ENCODE peak calls at places on chromosomes 6 and 20, in ten cellular contexts. L, K, S, Z, D, P, B, H, Y and T are unnamed samples.
A peak's percentile ranks its signal among the peaks of the same experiment; 100 is the strongest.

GRCh38 chr6:12967686-12968085 is 251.1 kb downstream of the PHACTR1 start:
- DNase-seq in L (no peak), K (no peak), S (no peak), Z (no peak), D (no peak), P (no peak), B (no peak), H (no peak), Y (no peak), T (no peak)

GRCh38 chr6:5087389-5087788 is 2.2 kb downstream of the PPP1R3G start:
- DNase-seq in L (no peak), K (peak; percentile 48), S (no peak), Z (no peak), D (no peak), P (no peak), B (no peak), H (peak; percentile 55), Y (no peak), T (peak; percentile 46)

GRCh38 chr6:153980176-153980575 is 58.9 kb upstream of the OPRM1 start:
- DNase-seq in L (no peak), K (no peak), S (no peak), Z (no peak), D (no peak), P (no peak), B (no peak), H (no peak), Y (no peak), T (no peak)

GRCh38 chr20:18979132-18979531 is 165.5 kb downstream of the SCP2D1 start:
- DNase-seq in L (no peak), K (no peak), S (no peak), Z (no peak), D (no peak), P (no peak), B (no peak), H (no peak), Y (no peak), T (no peak)

GRCh38 chr20:33915726-33916331 is 77.9 kb upstream of the RALY start:
- DNase-seq in L (no peak), K (peak; percentile 61), S (peak; percentile 84), Z (no peak), D (no peak), P (no peak), B (no peak), H (no peak), Y (peak; percentile 58), T (peak; percentile 21)

GRCh38 chr20:43434565-43434964 is 23.1 kb upstream of the SRSF6 start:
- DNase-seq in L (no peak), K (no peak), S (no peak), Z (no peak), D (no peak), P (no peak), B (no peak), H (no peak), Y (no peak), T (no peak)

GRCh38 chr6:136823128-136823660 is 802 bp downstream of the PEX7 start:
- DNase-seq in L (peak; percentile 61), K (peak; percentile 63), S (no peak), Z (no peak), D (no peak), P (no peak), B (peak; percentile 52), H (no peak), Y (peak; percentile 32), T (no peak)

GRCh38 chr6:134177236-134177635 is 124.8 kb upstream of the SLC2A12 start:
- DNase-seq in L (no peak), K (no peak), S (no peak), Z (no peak), D (no peak), P (no peak), B (no peak), H (no peak), Y (no peak), T (no peak)

GRCh38 chr20:63643966-63644365 is 9.3 kb downstream of the STMN3 start:
- DNase-seq in L (no peak), K (no peak), S (no peak), Z (no peak), D (no peak), P (no peak), B (no peak), H (no peak), Y (no peak), T (no peak)

GRCh38 chr20:63643499-63643898 is 9.7 kb downstream of the STMN3 start:
- DNase-seq in L (no peak), K (no peak), S (no peak), Z (no peak), D (no peak), P (no peak), B (no peak), H (no peak), Y (no peak), T (no peak)

GRCh38 chr20:63641146-63641791 is 12.0 kb downstream of the STMN3 start:
- DNase-seq in L (no peak), K (no peak), S (no peak), Z (peak; percentile 33), D (no peak), P (no peak), B (no peak), H (no peak), Y (no peak), T (peak; percentile 68)

GRCh38 chr20:63641792-63642517 is 11.3 kb downstream of the STMN3 start:
- DNase-seq in L (peak; percentile 90), K (peak; percentile 89), S (peak; percentile 74), Z (peak; percentile 57), D (no peak), P (peak; percentile 96), B (peak; percentile 95), H (peak; percentile 90), Y (peak; percentile 96), T (peak; percentile 94)

DNA sequence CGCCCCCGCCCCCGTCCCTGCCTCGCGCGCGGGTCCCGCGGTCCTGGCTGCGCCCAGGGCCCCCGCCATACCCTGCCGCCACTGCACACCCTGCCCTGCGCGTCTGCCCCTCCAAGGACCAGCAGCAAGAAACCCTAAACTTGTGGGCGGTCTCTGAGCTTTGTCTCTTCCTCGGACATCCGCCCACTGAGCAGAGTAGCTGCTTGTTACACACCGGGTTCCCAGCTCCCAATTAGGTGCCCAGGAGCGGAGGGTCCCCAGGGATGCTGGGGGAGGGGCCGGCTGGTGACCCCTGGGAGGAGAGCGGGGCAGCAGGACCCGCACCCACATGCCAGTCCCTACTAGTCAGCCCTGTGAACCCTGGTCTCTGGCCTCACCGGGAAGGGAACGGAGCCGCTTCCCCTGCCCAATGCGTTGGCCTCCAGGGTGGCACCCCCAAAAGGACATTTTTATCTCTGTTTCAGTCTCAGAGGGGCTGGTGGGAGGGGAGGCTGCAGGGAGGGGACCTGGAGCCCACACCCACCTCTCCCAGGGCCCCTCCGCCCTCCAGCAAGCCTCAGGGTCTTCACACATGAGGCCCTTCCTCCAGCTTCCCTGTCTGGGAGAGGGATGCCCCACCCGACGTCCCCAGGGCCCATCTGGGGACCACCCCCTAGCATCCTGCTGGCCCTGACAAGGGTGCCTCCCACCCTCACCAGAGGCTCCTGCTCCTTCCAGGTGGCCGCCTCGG is 10.5 kb downstream of the STMN3 start:
- DNase-seq in L (no peak), K (no peak), S (no peak), Z (no peak), D (no peak), P (peak; percentile 42), B (no peak), H (no peak), Y (peak; percentile 34), T (no peak)
- H3K27ac ChIP-seq in L (peak overlapping the region; percentile 60), K (no peak overlapping the region), S (peak overlapping the region; percentile 43), Z (no peak overlapping the region), D (peak overlapping the region; percentile 28), P (peak overlapping the region; percentile 75), B (peak overlapping the region; percentile 86), H (no peak overlapping the region), Y (peak overlapping the region; percentile 89), T (no peak overlapping the region)

DNA sequence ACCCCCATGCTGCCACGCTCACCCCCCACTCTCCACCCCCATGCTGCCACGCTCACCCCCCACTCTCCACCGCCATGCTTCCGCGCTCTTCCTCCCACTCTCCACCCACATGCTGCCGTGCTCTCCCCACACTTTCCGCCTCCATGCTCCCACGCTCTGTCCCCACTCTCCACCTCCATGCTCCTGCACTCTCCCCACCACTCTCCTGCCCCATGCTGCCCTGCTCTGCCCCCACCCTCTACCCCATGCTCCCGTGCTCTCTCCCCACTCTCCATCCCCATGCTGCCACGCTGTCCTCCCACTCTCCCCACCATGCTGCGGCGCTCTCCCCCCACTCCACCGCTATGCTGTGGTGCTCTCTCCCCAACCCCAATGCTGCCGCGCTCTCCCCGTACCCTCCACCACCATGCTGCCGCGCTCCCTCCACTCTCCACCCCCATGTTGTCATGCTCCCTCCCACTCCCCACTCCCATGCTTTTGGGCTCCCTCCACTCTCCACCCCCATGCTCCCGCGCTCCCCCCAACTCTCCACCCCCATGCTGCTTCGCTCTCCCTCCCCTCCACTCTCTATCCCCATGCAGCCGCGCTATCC is 46.0 kb upstream of the PDE10A start:
- DNase-seq in L (no peak), K (no peak), S (no peak), Z (no peak), D (no peak), P (no peak), B (no peak), H (no peak), Y (no peak), T (no peak)
- TF ChIP-seq POLR2A in L (no peak), K (no peak), S (no peak), Z (no peak), D (no peak), P (no peak), B (no peak), H (no peak), Y (no peak), T (no peak)

DNA sequence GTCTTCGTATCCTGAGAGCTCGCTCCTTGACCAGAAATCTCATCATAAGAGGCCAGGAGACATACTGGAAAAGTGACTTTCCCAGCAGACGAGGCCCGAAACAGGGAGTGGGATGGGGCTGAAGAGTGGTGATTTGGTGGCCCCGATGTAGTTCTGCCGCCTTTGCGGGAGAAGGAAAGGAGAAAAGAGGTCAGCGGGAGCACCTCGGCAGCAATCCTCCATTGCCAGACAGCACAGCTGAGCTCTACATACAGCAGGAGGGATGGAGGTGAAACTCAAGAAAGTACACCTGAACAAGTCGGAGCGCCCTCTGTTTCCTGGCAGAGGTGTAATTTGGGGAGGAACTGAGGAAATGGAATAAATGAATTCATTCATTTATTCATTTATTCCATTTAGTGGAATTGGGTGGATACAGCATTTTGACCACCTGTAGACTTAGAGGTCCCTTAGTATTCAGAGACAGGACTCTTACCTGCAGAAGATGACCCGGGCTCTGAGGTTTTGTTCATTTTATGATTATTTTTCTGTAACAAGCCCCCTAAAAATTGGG is 9.2 kb downstream of the TRIM31 start:
- DNase-seq in L (no peak), K (no peak), S (no peak), Z (no peak), D (no peak), P (no peak), B (no peak), H (no peak), Y (no peak), T (no peak)
- TF ChIP-seq CTCF in L (no peak), K (no peak), S (no peak), Z (no peak), D (no peak), P (no peak), B (no peak), H (no peak), Y (no peak), T (no peak)

DNA sequence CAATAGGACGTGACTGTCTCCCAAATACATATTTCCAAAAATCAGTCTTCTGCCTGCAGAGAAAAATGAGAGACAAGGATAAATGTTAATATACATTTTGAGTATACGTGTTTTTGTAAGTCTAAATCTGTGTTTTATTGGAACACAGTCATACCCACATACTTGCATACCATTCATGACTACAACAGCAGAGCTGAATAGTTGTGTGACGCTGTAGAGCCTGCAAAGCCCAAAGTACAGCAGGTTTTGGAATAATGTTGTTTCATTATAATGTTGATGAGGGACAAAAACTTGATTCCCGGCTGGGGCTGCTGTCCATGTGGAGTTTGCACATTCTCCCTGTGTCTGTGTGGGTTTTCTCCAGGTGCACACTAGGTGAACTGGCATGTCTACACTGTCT is 23.8 kb upstream of the FBXO9 start:
- DNase-seq in L (no peak), K (no peak), S (no peak), Z (no peak), D (no peak), P (no peak), B (no peak), H (no peak), Y (no peak), T (no peak)
- H3K27ac ChIP-seq in L (no peak overlapping the region), K (no peak overlapping the region), S (no peak overlapping the region), Z (no peak overlapping the region), D (no peak overlapping the region), P (no peak overlapping the region), B (no peak overlapping the region), H (no peak overlapping the region), Y (no peak overlapping the region), T (no peak overlapping the region)